ENCODE peak calls at places on chromosomes 5 and 9, in ten cellular contexts. One of them, this sample, is unnamed.
A peak's percentile ranks its signal among the peaks of the same experiment; 100 is the strongest.

GRCh38 chr5:95285406-95285761 is 490 bp upstream of the MCTP1 start:
- DNase-seq in fibroblast of lung: peak; percentile 17
- DNase-seq in body of pancreas: no peak
- DNase-seq in B cell: peak; percentile 7
- DNase-seq in suprapubic skin: no peak
- DNase-seq in heart right ventricle: no peak
- DNase-seq in choroid plexus epithelial cell: peak; percentile 18
- DNase-seq in IMR-90: no peak
- DNase-seq in neural crest cell: no peak
- DNase-seq in tibial artery: no peak
- DNase-seq in this sample: no peak

GRCh38 chr5:32202394-32202793 is 28.3 kb upstream of the GOLPH3 start:
- DNase-seq in choroid plexus epithelial cell: peak; percentile 31
- DNase-seq in heart right ventricle: no peak
- DNase-seq in IMR-90: peak; percentile 88
- DNase-seq in B cell: no peak
- DNase-seq in neural crest cell: no peak
- DNase-seq in tibial artery: no peak
- DNase-seq in suprapubic skin: no peak
- DNase-seq in fibroblast of lung: peak; percentile 45
- DNase-seq in body of pancreas: no peak
- DNase-seq in this sample: no peak

GRCh38 chr5:151107738-151108520 is 27.1 kb upstream of the TNIP1 start:
- DNase-seq in suprapubic skin: no peak
- DNase-seq in heart right ventricle: no peak
- DNase-seq in fibroblast of lung: peak; percentile 63
- DNase-seq in IMR-90: peak; percentile 58
- DNase-seq in tibial artery: peak; percentile 72
- DNase-seq in B cell: no peak
- DNase-seq in body of pancreas: peak; percentile 96
- DNase-seq in neural crest cell: no peak
- DNase-seq in choroid plexus epithelial cell: peak; percentile 63
- DNase-seq in this sample: no peak

GRCh38 chr5:149605998-149606721 is 24.9 kb downstream of the ARHGEF37 start:
- DNase-seq in fibroblast of lung: peak; percentile 89
- DNase-seq in body of pancreas: no peak
- DNase-seq in neural crest cell: no peak
- DNase-seq in B cell: peak; percentile 27
- DNase-seq in tibial artery: peak; percentile 46
- DNase-seq in IMR-90: peak; percentile 82
- DNase-seq in suprapubic skin: no peak
- DNase-seq in heart right ventricle: no peak
- DNase-seq in choroid plexus epithelial cell: peak; percentile 64
- DNase-seq in this sample: no peak

GRCh38 chr5:54904425-54904824 is 81.0 kb downstream of the ESM1 start:
- DNase-seq in body of pancreas: no peak
- DNase-seq in choroid plexus epithelial cell: peak; percentile 77
- DNase-seq in fibroblast of lung: peak; percentile 64
- DNase-seq in heart right ventricle: no peak
- DNase-seq in tibial artery: no peak
- DNase-seq in B cell: no peak
- DNase-seq in IMR-90: peak; percentile 73
- DNase-seq in suprapubic skin: no peak
- DNase-seq in neural crest cell: no peak
- DNase-seq in this sample: no peak

GRCh38 chr9:113398796-113399195 is 2.3 kb downstream of the ALAD start:
- DNase-seq in IMR-90: no peak
- DNase-seq in fibroblast of lung: peak; percentile 76
- DNase-seq in heart right ventricle: no peak
- DNase-seq in choroid plexus epithelial cell: peak; percentile 31
- DNase-seq in suprapubic skin: no peak
- DNase-seq in B cell: no peak
- DNase-seq in body of pancreas: no peak
- DNase-seq in neural crest cell: no peak
- DNase-seq in tibial artery: no peak
- DNase-seq in this sample: no peak

GRCh38 chr9:131266301-131267229 is 9.7 kb downstream of the FAM78A start:
- DNase-seq in heart right ventricle: no peak
- DNase-seq in tibial artery: no peak
- DNase-seq in B cell: peak; percentile 6
- DNase-seq in IMR-90: no peak
- DNase-seq in neural crest cell: no peak
- DNase-seq in choroid plexus epithelial cell: no peak
- DNase-seq in suprapubic skin: no peak
- DNase-seq in body of pancreas: no peak
- DNase-seq in fibroblast of lung: no peak
- DNase-seq in this sample: no peak

GRCh38 chr5:53323943-53324642 is 156.3 kb upstream of the FST start:
- DNase-seq in IMR-90: peak; percentile 34
- DNase-seq in tibial artery: no peak
- DNase-seq in B cell: no peak
- DNase-seq in choroid plexus epithelial cell: no peak
- DNase-seq in body of pancreas: no peak
- DNase-seq in neural crest cell: no peak
- DNase-seq in heart right ventricle: no peak
- DNase-seq in fibroblast of lung: peak; percentile 30
- DNase-seq in suprapubic skin: no peak
- DNase-seq in this sample: no peak

GRCh38 chr9:126147620-126148522 is 178.8 kb upstream of the MVB12B start:
- DNase-seq in body of pancreas: no peak
- DNase-seq in choroid plexus epithelial cell: no peak
- DNase-seq in IMR-90: no peak
- DNase-seq in neural crest cell: no peak
- DNase-seq in fibroblast of lung: no peak
- DNase-seq in B cell: no peak
- DNase-seq in heart right ventricle: no peak
- DNase-seq in tibial artery: no peak
- DNase-seq in suprapubic skin: no peak
- DNase-seq in this sample: peak; percentile 3

GRCh38 chr9:126144617-126145456 is 181.8 kb upstream of the MVB12B start:
- DNase-seq in body of pancreas: no peak
- DNase-seq in B cell: no peak
- DNase-seq in tibial artery: no peak
- DNase-seq in suprapubic skin: no peak
- DNase-seq in choroid plexus epithelial cell: no peak
- DNase-seq in neural crest cell: no peak
- DNase-seq in heart right ventricle: no peak
- DNase-seq in fibroblast of lung: no peak
- DNase-seq in IMR-90: no peak
- DNase-seq in this sample: no peak

GRCh38 chr9:126145887-126146253 is 180.8 kb upstream of the MVB12B start:
- DNase-seq in B cell: no peak
- DNase-seq in heart right ventricle: no peak
- DNase-seq in body of pancreas: no peak
- DNase-seq in choroid plexus epithelial cell: no peak
- DNase-seq in suprapubic skin: no peak
- DNase-seq in neural crest cell: no peak
- DNase-seq in fibroblast of lung: no peak
- DNase-seq in IMR-90: no peak
- DNase-seq in tibial artery: no peak
- DNase-seq in this sample: no peak

GRCh38 chr9:126147186-126147585 is 179.4 kb upstream of the MVB12B start:
- DNase-seq in body of pancreas: no peak
- DNase-seq in choroid plexus epithelial cell: no peak
- DNase-seq in heart right ventricle: no peak
- DNase-seq in fibroblast of lung: no peak
- DNase-seq in B cell: no peak
- DNase-seq in tibial artery: no peak
- DNase-seq in suprapubic skin: no peak
- DNase-seq in neural crest cell: no peak
- DNase-seq in IMR-90: no peak
- DNase-seq in this sample: peak; percentile 4

DNA sequence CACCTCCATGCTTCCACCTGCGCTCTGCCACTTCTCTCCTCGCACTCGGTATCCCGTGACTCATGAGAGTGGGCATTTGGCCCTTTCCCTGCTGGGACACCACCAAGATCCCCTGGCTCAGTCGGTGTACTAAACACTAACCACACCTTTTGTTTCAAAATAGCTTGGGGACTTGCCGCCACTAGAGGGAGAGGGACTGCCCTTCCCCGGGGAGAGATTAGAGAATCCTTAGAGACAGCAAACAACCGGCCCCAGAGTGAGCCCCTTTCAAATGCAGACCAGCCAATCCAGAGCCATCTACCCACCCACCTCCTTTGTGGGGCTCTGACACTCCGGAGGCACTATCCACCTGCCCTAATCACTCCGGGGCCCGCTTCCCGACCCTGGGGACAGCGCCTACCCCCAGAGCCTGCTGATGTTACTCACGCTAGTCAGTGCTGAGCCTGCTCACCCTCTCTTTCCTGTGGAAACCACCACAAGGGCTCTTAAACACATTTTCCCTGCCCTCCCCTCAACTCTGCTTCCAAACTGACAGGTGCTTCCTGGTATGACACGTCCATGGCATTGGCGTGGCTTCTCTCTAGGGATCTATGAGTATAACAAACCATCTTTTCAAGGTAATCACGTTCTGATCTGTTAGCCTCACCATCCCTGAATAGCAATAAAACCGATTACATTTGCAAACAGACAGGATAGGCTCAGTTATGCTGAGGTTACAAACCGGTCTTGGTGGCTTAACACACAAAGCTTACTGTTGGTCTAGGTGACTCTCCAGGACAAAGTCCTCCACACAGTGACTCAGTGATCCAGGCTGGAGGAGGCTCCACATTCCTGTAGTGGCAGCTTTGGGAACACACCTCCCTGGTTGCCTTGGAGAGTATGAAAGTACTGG is 180.1 kb upstream of the MVB12B start:
- DNase-seq in tibial artery: no peak
- DNase-seq in IMR-90: no peak
- DNase-seq in heart right ventricle: no peak
- DNase-seq in B cell: peak; percentile 25
- DNase-seq in fibroblast of lung: no peak
- DNase-seq in neural crest cell: peak; percentile 42
- DNase-seq in body of pancreas: no peak
- DNase-seq in suprapubic skin: peak; percentile 49
- DNase-seq in choroid plexus epithelial cell: peak; percentile 12
- DNase-seq in this sample: peak; percentile 30
- TF ChIP-seq CTCF in tibial artery: no peak
- TF ChIP-seq CTCF in IMR-90: peak; percentile 21
- TF ChIP-seq CTCF in heart right ventricle: peak; percentile 44
- TF ChIP-seq CTCF in B cell: peak; percentile 51
- TF ChIP-seq CTCF in fibroblast of lung: peak; percentile 21
- TF ChIP-seq CTCF in neural crest cell: peak; percentile 66
- TF ChIP-seq CTCF in body of pancreas: peak; percentile 11
- TF ChIP-seq CTCF in suprapubic skin: no peak
- TF ChIP-seq CTCF in choroid plexus epithelial cell: peak; percentile 56
- TF ChIP-seq CTCF in this sample: peak; percentile 67

DNA sequence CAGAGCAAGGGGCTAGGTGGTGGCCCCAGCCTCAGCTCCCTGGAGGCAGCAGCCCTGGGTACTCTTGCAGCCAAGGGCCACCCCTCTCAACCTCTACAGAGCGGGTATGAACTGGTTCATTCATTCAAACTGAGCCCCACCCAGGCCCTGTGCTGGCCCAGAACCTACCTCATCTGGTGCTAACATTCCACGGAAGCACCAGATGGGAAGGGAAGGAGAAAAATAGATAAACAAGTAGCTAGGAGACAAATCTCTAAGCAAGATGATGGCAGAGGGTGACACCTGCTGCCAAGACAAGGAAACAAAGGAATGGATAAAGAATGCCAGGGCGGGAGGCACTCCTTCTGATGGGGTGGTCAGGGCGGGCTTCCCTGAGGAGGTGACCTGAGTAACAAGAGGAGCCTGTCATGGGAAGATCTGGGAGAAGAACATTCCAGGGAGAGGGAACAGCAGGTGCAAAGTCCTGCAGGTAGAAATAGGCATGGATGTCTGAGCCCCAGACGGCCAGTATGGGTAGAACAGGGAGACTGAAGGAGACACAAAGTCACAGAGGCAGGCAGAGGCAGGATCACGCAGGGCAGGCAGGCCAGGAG is 6.1 kb downstream of the ST6GALNAC4 start:
- DNase-seq in suprapubic skin: no peak
- DNase-seq in neural crest cell: no peak
- DNase-seq in tibial artery: no peak
- DNase-seq in fibroblast of lung: peak; percentile 38
- DNase-seq in heart right ventricle: no peak
- DNase-seq in IMR-90: peak; percentile 47
- DNase-seq in B cell: no peak
- DNase-seq in body of pancreas: no peak
- DNase-seq in choroid plexus epithelial cell: peak; percentile 58
- DNase-seq in this sample: no peak
- TF ChIP-seq CTCF in suprapubic skin: no peak
- TF ChIP-seq CTCF in neural crest cell: no peak
- TF ChIP-seq CTCF in tibial artery: no peak
- TF ChIP-seq CTCF in fibroblast of lung: no peak
- TF ChIP-seq CTCF in heart right ventricle: no peak
- TF ChIP-seq CTCF in IMR-90: peak; percentile 37
- TF ChIP-seq CTCF in B cell: peak; percentile 31
- TF ChIP-seq CTCF in body of pancreas: no peak
- TF ChIP-seq CTCF in choroid plexus epithelial cell: peak; percentile 28
- TF ChIP-seq CTCF in this sample: no peak

DNA sequence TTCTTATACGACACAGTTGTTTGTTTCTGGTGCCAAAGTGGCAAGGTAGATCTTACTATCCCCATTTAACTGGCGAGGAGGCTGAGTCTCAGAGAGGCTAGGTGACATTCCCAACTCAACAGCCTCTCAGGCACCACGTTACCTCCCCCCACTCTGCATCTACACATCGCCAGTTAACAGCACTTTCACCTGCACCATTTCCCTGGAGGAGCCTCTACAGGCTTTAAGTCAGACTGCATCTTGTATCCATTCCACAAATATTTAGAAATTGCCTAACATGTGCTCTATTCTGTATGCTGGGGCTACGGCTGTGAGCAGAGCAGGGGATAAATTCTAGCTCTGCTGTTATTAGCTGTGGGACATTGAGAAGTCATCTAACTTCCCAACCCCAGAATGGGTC is 168.6 kb downstream of the INSYN2B start:
- DNase-seq in body of pancreas: no peak
- DNase-seq in IMR-90: no peak
- DNase-seq in choroid plexus epithelial cell: peak; percentile 23
- DNase-seq in suprapubic skin: no peak
- DNase-seq in B cell: no peak
- DNase-seq in fibroblast of lung: no peak
- DNase-seq in tibial artery: no peak
- DNase-seq in neural crest cell: no peak
- DNase-seq in heart right ventricle: no peak
- DNase-seq in this sample: no peak
- TF ChIP-seq CTCF in body of pancreas: no peak
- TF ChIP-seq CTCF in IMR-90: no peak
- TF ChIP-seq CTCF in choroid plexus epithelial cell: peak; percentile 8
- TF ChIP-seq CTCF in suprapubic skin: no peak
- TF ChIP-seq CTCF in B cell: no peak
- TF ChIP-seq CTCF in fibroblast of lung: no peak
- TF ChIP-seq CTCF in tibial artery: no peak
- TF ChIP-seq CTCF in neural crest cell: no peak
- TF ChIP-seq CTCF in heart right ventricle: no peak
- TF ChIP-seq CTCF in this sample: no peak

DNA sequence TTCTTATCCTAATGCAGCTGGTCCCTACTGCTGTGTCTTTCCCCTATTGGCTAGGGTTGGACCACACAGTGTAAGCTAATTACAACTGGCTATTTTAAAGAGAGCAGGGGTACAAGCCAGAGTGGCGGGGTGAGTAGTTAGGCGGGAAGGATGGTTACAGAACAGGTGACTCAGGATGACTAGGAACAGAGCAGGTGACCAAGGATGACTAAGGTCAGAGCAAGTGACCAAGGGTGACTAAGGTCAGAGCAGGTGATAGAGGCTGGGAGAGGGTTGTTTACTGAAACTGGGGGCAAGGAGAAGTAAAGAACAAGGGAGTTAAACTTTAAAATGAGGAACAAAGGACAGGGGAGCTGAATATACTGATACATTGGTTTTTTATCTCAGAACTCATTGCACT is 125.4 kb downstream of the PTTG1 start:
- DNase-seq in choroid plexus epithelial cell: no peak
- DNase-seq in neural crest cell: no peak
- DNase-seq in body of pancreas: no peak
- DNase-seq in B cell: no peak
- DNase-seq in suprapubic skin: no peak
- DNase-seq in heart right ventricle: no peak
- DNase-seq in IMR-90: no peak
- DNase-seq in tibial artery: no peak
- DNase-seq in fibroblast of lung: no peak
- DNase-seq in this sample: no peak
- TF ChIP-seq CTCF in choroid plexus epithelial cell: no peak
- TF ChIP-seq CTCF in neural crest cell: no peak
- TF ChIP-seq CTCF in body of pancreas: no peak
- TF ChIP-seq CTCF in B cell: no peak
- TF ChIP-seq CTCF in suprapubic skin: no peak
- TF ChIP-seq CTCF in heart right ventricle: no peak
- TF ChIP-seq CTCF in IMR-90: no peak
- TF ChIP-seq CTCF in tibial artery: no peak
- TF ChIP-seq CTCF in fibroblast of lung: no peak
- TF ChIP-seq CTCF in this sample: no peak

This sample was measured in progenitor cell of endocrine pancreas.